ENCODE peak calls at places on chromosomes 11 and 22, in ten cellular contexts. One of them, this sample, is unnamed.

GRCh38 chr11:33716236-33716635 is 15.6 kb upstream of the C11orf91 start:
- DNase-seq in IMR-90: no peak
- DNase-seq in body of pancreas: peak; percentile 32
- DNase-seq in A549: peak; percentile 62
- DNase-seq in HCT116: no peak
- DNase-seq in transverse colon: no peak
- DNase-seq in gastrocnemius medialis: no peak
- DNase-seq in esophagus squamous epithelium: no peak
- DNase-seq in HepG2: no peak
- DNase-seq in suprapubic skin: no peak
- DNase-seq in this sample: peak; percentile 53

GRCh38 chr11:335779-336665 is 15.4 kb upstream of the IFITM3 start:
- DNase-seq in HCT116: no peak
- DNase-seq in HepG2: no peak
- DNase-seq in esophagus squamous epithelium: no peak
- DNase-seq in IMR-90: no peak
- DNase-seq in body of pancreas: no peak
- DNase-seq in transverse colon: no peak
- DNase-seq in suprapubic skin: no peak
- DNase-seq in gastrocnemius medialis: no peak
- DNase-seq in A549: no peak
- DNase-seq in this sample: peak; percentile 90

GRCh38 chr11:28110108-28110838 is 2.1 kb downstream of the METTL15 start:
- DNase-seq in gastrocnemius medialis: peak; percentile 43
- DNase-seq in IMR-90: peak; percentile 78
- DNase-seq in suprapubic skin: peak; percentile 90
- DNase-seq in transverse colon: peak; percentile 76
- DNase-seq in body of pancreas: peak; percentile 82
- DNase-seq in esophagus squamous epithelium: peak; percentile 5
- DNase-seq in A549: peak; percentile 88
- DNase-seq in HepG2: peak; percentile 68
- DNase-seq in HCT116: peak; percentile 65
- DNase-seq in this sample: peak; percentile 85

GRCh38 chr22:39518996-39519680 is 1.2 kb upstream of the ATF4 start:
- DNase-seq in IMR-90: peak; percentile 48
- DNase-seq in transverse colon: peak; percentile 51
- DNase-seq in esophagus squamous epithelium: no peak
- DNase-seq in gastrocnemius medialis: no peak
- DNase-seq in body of pancreas: no peak
- DNase-seq in A549: no peak
- DNase-seq in HCT116: no peak
- DNase-seq in suprapubic skin: no peak
- DNase-seq in HepG2: no peak
- DNase-seq in this sample: no peak

GRCh38 chr11:127890026-127890611 is 697.2 kb downstream of the ETS1 start:
- DNase-seq in HCT116: no peak
- DNase-seq in gastrocnemius medialis: no peak
- DNase-seq in A549: no peak
- DNase-seq in transverse colon: no peak
- DNase-seq in suprapubic skin: no peak
- DNase-seq in HepG2: no peak
- DNase-seq in body of pancreas: no peak
- DNase-seq in esophagus squamous epithelium: no peak
- DNase-seq in IMR-90: peak; percentile 17
- DNase-seq in this sample: no peak

GRCh38 chr22:10741210-10741609 is 4786.8 kb upstream of the OR11H1 start:
- DNase-seq in transverse colon: no peak
- DNase-seq in esophagus squamous epithelium: no peak
- DNase-seq in gastrocnemius medialis: no peak
- DNase-seq in suprapubic skin: no peak
- DNase-seq in A549: no peak
- DNase-seq in IMR-90: no peak
- DNase-seq in HCT116: no peak
- DNase-seq in HepG2: no peak
- DNase-seq in body of pancreas: no peak
- DNase-seq in this sample: no peak

GRCh38 chr11:46238078-46238966 is 39.1 kb upstream of the CREB3L1 start:
- DNase-seq in IMR-90: peak; percentile 63
- DNase-seq in HepG2: no peak
- DNase-seq in transverse colon: peak; percentile 73
- DNase-seq in HCT116: no peak
- DNase-seq in suprapubic skin: peak; percentile 83
- DNase-seq in body of pancreas: peak; percentile 72
- DNase-seq in A549: peak; percentile 77
- DNase-seq in esophagus squamous epithelium: no peak
- DNase-seq in gastrocnemius medialis: peak; percentile 16
- DNase-seq in this sample: peak; percentile 83

GRCh38 chr11:118338637-118339061 is 3.9 kb downstream of the CD3D start:
- DNase-seq in IMR-90: no peak
- DNase-seq in gastrocnemius medialis: no peak
- DNase-seq in body of pancreas: peak; percentile 17
- DNase-seq in HepG2: peak; percentile 68
- DNase-seq in suprapubic skin: no peak
- DNase-seq in esophagus squamous epithelium: peak; percentile 4
- DNase-seq in transverse colon: peak; percentile 63
- DNase-seq in HCT116: no peak
- DNase-seq in A549: no peak
- DNase-seq in this sample: peak; percentile 36

GRCh38 chr11:13010737-13011342 is 1.7 kb downstream of the RASSF10 start:
- DNase-seq in esophagus squamous epithelium: no peak
- DNase-seq in HepG2: no peak
- DNase-seq in IMR-90: no peak
- DNase-seq in gastrocnemius medialis: no peak
- DNase-seq in suprapubic skin: no peak
- DNase-seq in transverse colon: peak; percentile 13
- DNase-seq in A549: no peak
- DNase-seq in HCT116: no peak
- DNase-seq in body of pancreas: peak; percentile 27
- DNase-seq in this sample: no peak

GRCh38 chr11:95337175-95337957 is 106.4 kb upstream of the SESN3 start:
- DNase-seq in HepG2: no peak
- DNase-seq in HCT116: no peak
- DNase-seq in gastrocnemius medialis: peak; percentile 14
- DNase-seq in suprapubic skin: peak; percentile 83
- DNase-seq in transverse colon: peak; percentile 43
- DNase-seq in A549: no peak
- DNase-seq in IMR-90: peak; percentile 33
- DNase-seq in body of pancreas: peak; percentile 31
- DNase-seq in esophagus squamous epithelium: no peak
- DNase-seq in this sample: no peak

GRCh38 chr11:18540207-18541009 is 13.7 kb upstream of the TSG101 start:
- DNase-seq in suprapubic skin: no peak
- DNase-seq in HCT116: no peak
- DNase-seq in body of pancreas: no peak
- DNase-seq in gastrocnemius medialis: no peak
- DNase-seq in A549: peak; percentile 48
- DNase-seq in transverse colon: no peak
- DNase-seq in IMR-90: peak; percentile 25
- DNase-seq in esophagus squamous epithelium: no peak
- DNase-seq in HepG2: peak; percentile 42
- DNase-seq in this sample: peak; percentile 43

GRCh38 chr11:120203626-120204025 is 7.2 kb upstream of the OAF start:
- DNase-seq in HCT116: no peak
- DNase-seq in IMR-90: no peak
- DNase-seq in suprapubic skin: no peak
- DNase-seq in A549: no peak
- DNase-seq in gastrocnemius medialis: no peak
- DNase-seq in esophagus squamous epithelium: no peak
- DNase-seq in HepG2: no peak
- DNase-seq in body of pancreas: no peak
- DNase-seq in transverse colon: no peak
- DNase-seq in this sample: no peak

GRCh38 chr11:36389811-36390210 is 93.7 kb downstream of the PRR5L start:
- DNase-seq in IMR-90: peak; percentile 25
- DNase-seq in HCT116: no peak
- DNase-seq in gastrocnemius medialis: no peak
- DNase-seq in suprapubic skin: no peak
- DNase-seq in body of pancreas: no peak
- DNase-seq in HepG2: no peak
- DNase-seq in transverse colon: no peak
- DNase-seq in A549: no peak
- DNase-seq in esophagus squamous epithelium: no peak
- DNase-seq in this sample: no peak

GRCh38 chr11:130636672-130637463 is 188.4 kb downstream of the ADAMTS15 start:
- DNase-seq in esophagus squamous epithelium: no peak
- DNase-seq in HCT116: peak; percentile 16
- DNase-seq in gastrocnemius medialis: no peak
- DNase-seq in A549: peak; percentile 95
- DNase-seq in IMR-90: peak; percentile 92
- DNase-seq in suprapubic skin: no peak
- DNase-seq in transverse colon: no peak
- DNase-seq in HepG2: peak; percentile 60
- DNase-seq in body of pancreas: no peak
- DNase-seq in this sample: peak; percentile 31

GRCh38 chr11:100929377-100929776 is 200.2 kb downstream of the PGR start:
- DNase-seq in IMR-90: peak; percentile 81
- DNase-seq in gastrocnemius medialis: no peak
- DNase-seq in A549: no peak
- DNase-seq in body of pancreas: no peak
- DNase-seq in HepG2: no peak
- DNase-seq in HCT116: no peak
- DNase-seq in esophagus squamous epithelium: no peak
- DNase-seq in transverse colon: no peak
- DNase-seq in suprapubic skin: no peak
- DNase-seq in this sample: no peak

GRCh38 chr11:64284048-64284961 is at the start of gene BAD:
- DNase-seq in gastrocnemius medialis: peak; percentile 94
- DNase-seq in IMR-90: peak; percentile 85
- DNase-seq in suprapubic skin: peak; percentile 98
- DNase-seq in transverse colon: peak; percentile 97
- DNase-seq in HepG2: peak; percentile 86
- DNase-seq in HCT116: peak; percentile 82
- DNase-seq in esophagus squamous epithelium: peak; percentile 65
- DNase-seq in body of pancreas: peak; percentile 98
- DNase-seq in A549: peak; percentile 93
- DNase-seq in this sample: peak; percentile 94
- TF ChIP-seq POLR2A in gastrocnemius medialis: peak; percentile 80
- TF ChIP-seq POLR2A in IMR-90: peak; percentile 59
- TF ChIP-seq POLR2A in suprapubic skin: no peak
- TF ChIP-seq POLR2A in transverse colon: peak; percentile 85
- TF ChIP-seq POLR2A in HepG2: no peak
- TF ChIP-seq POLR2A in HCT116: peak; percentile 23
- TF ChIP-seq POLR2A in esophagus squamous epithelium: peak; percentile 43
- TF ChIP-seq POLR2A in body of pancreas: peak; percentile 70
- TF ChIP-seq POLR2A in A549: peak; percentile 27
- TF ChIP-seq POLR2A in this sample: peak; percentile 56

DNA sequence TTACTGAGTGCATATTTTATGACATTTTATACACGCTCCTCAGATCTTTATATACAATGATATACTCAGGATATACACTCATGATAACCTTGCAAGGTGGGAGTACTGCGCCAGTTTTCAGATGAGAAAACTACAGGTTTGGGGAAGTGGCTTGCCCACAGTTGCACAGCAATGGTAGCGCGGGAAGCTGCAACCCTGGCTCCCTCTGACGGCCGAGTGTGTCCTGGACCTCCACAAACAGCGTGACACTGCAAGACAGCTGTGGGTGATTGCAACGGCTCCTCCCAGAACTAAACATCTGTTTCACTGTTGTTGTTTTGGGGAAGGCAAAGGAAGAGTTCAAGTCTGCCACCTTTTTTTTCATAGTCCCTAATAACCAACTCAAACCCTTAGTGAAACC is 47.0 kb downstream of the PACSIN2 start:
- DNase-seq in HCT116: no peak
- DNase-seq in esophagus squamous epithelium: no peak
- DNase-seq in transverse colon: peak; percentile 58
- DNase-seq in HepG2: no peak
- DNase-seq in IMR-90: no peak
- DNase-seq in suprapubic skin: peak; percentile 89
- DNase-seq in A549: no peak
- DNase-seq in body of pancreas: peak; percentile 46
- DNase-seq in gastrocnemius medialis: peak; percentile 72
- DNase-seq in this sample: peak; percentile 77
- TF ChIP-seq CTCF in HCT116: no peak
- TF ChIP-seq CTCF in esophagus squamous epithelium: no peak
- TF ChIP-seq CTCF in transverse colon: no peak
- TF ChIP-seq CTCF in HepG2: no peak
- TF ChIP-seq CTCF in IMR-90: no peak
- TF ChIP-seq CTCF in suprapubic skin: no peak
- TF ChIP-seq CTCF in A549: no peak
- TF ChIP-seq CTCF in body of pancreas: no peak
- TF ChIP-seq CTCF in gastrocnemius medialis: peak; percentile 28
- TF ChIP-seq CTCF in this sample: no peak

GRCh38 chr11:47270331-47271271 is 668 bp downstream of the MADD start:
- DNase-seq in IMR-90: peak; percentile 72
- DNase-seq in suprapubic skin: no peak
- DNase-seq in A549: peak; percentile 57
- DNase-seq in body of pancreas: peak; percentile 41
- DNase-seq in HepG2: peak; percentile 49
- DNase-seq in HCT116: no peak
- DNase-seq in esophagus squamous epithelium: no peak
- DNase-seq in transverse colon: peak; percentile 34
- DNase-seq in gastrocnemius medialis: no peak
- DNase-seq in this sample: peak; percentile 63

GRCh38 chr11:47271961-47272661 is 2.2 kb downstream of the MADD start:
- DNase-seq in HepG2: no peak
- DNase-seq in suprapubic skin: no peak
- DNase-seq in body of pancreas: peak; percentile 76
- DNase-seq in gastrocnemius medialis: peak; percentile 66
- DNase-seq in esophagus squamous epithelium: no peak
- DNase-seq in transverse colon: peak; percentile 60
- DNase-seq in A549: no peak
- DNase-seq in IMR-90: no peak
- DNase-seq in HCT116: no peak
- DNase-seq in this sample: peak; percentile 17

GRCh38 chr11:47269829-47270305 is at the start of gene MADD:
- DNase-seq in HCT116: peak; percentile 55
- DNase-seq in body of pancreas: peak; percentile 91
- DNase-seq in esophagus squamous epithelium: peak; percentile 37
- DNase-seq in gastrocnemius medialis: peak; percentile 73
- DNase-seq in HepG2: peak; percentile 65
- DNase-seq in IMR-90: peak; percentile 78
- DNase-seq in A549: peak; percentile 80
- DNase-seq in suprapubic skin: peak; percentile 89
- DNase-seq in transverse colon: peak; percentile 90
- DNase-seq in this sample: peak; percentile 94

GRCh38 chr11:47272706-47273105 is 2.8 kb downstream of the MADD start:
- DNase-seq in IMR-90: peak; percentile 30
- DNase-seq in esophagus squamous epithelium: no peak
- DNase-seq in HCT116: no peak
- DNase-seq in body of pancreas: no peak
- DNase-seq in transverse colon: no peak
- DNase-seq in gastrocnemius medialis: no peak
- DNase-seq in HepG2: no peak
- DNase-seq in suprapubic skin: no peak
- DNase-seq in A549: no peak
- DNase-seq in this sample: peak; percentile 41

GRCh38 chr11:47271328-47271727 is 1.4 kb downstream of the MADD start:
- DNase-seq in gastrocnemius medialis: no peak
- DNase-seq in IMR-90: no peak
- DNase-seq in HCT116: no peak
- DNase-seq in body of pancreas: no peak
- DNase-seq in transverse colon: no peak
- DNase-seq in esophagus squamous epithelium: no peak
- DNase-seq in A549: no peak
- DNase-seq in suprapubic skin: no peak
- DNase-seq in HepG2: no peak
- DNase-seq in this sample: peak; percentile 21
- H3K4me3 ChIP-seq in gastrocnemius medialis: peak overlapping the region; percentile 55
- H3K4me3 ChIP-seq in IMR-90: no peak overlapping the region
- H3K4me3 ChIP-seq in HCT116: peak overlapping the region; percentile 76
- H3K4me3 ChIP-seq in body of pancreas: no peak overlapping the region
- H3K4me3 ChIP-seq in transverse colon: no peak overlapping the region
- H3K4me3 ChIP-seq in esophagus squamous epithelium: peak overlapping the region; percentile 96
- H3K4me3 ChIP-seq in A549: peak overlapping the region; percentile 72
- H3K4me3 ChIP-seq in suprapubic skin: peak overlapping the region; percentile 77
- H3K4me3 ChIP-seq in HepG2: peak overlapping the region; percentile 82
- H3K4me3 ChIP-seq in this sample: peak overlapping the region; percentile 94

GRCh38 chr11:57514538-57515331 is 767 bp downstream of the SLC43A1 start:
- DNase-seq in transverse colon: peak; percentile 72
- DNase-seq in esophagus squamous epithelium: no peak
- DNase-seq in IMR-90: peak; percentile 24
- DNase-seq in gastrocnemius medialis: no peak
- DNase-seq in suprapubic skin: peak; percentile 88
- DNase-seq in A549: no peak
- DNase-seq in HepG2: peak; percentile 46
- DNase-seq in HCT116: no peak
- DNase-seq in body of pancreas: peak; percentile 88
- DNase-seq in this sample: peak; percentile 84
- TF ChIP-seq POLR2A in transverse colon: no peak
- TF ChIP-seq POLR2A in esophagus squamous epithelium: no peak
- TF ChIP-seq POLR2A in IMR-90: no peak
- TF ChIP-seq POLR2A in gastrocnemius medialis: no peak
- TF ChIP-seq POLR2A in suprapubic skin: no peak
- TF ChIP-seq POLR2A in A549: no peak
- TF ChIP-seq POLR2A in HepG2: peak; percentile 73
- TF ChIP-seq POLR2A in HCT116: no peak
- TF ChIP-seq POLR2A in body of pancreas: peak; percentile 76
- TF ChIP-seq POLR2A in this sample: no peak